ENCODE peak calls at places on chromosomes 2 and 18, in six cellular contexts. G is lung; N is SJSA1; X is neuronal stem cell; A is CD8-positive, alpha-beta T cell; Z is right lobe of liver. B is an unnamed sample.
A peak's percentile ranks its signal among the peaks of the same experiment; 100 is the strongest.

GRCh38 chr2:60844105-60844504 is 37.3 kb upstream of the REL start:
- DNase-seq in G (no peak), N (no peak), X (no peak), A (no peak), Z (no peak), B (no peak)

GRCh38 chr18:11042247-11042646 is 107.1 kb downstream of the PIEZO2 start:
- DNase-seq in G (peak; percentile 41), N (peak; percentile 17), X (no peak), A (no peak), Z (no peak), B (no peak)

GRCh38 chr2:100971221-100971620 is 30.9 kb upstream of the RPL31 start:
- DNase-seq in G (no peak), N (no peak), X (no peak), A (no peak), Z (no peak), B (no peak)

GRCh38 chr2:171531836-171532450 is 9.7 kb downstream of the CYBRD1 start:
- DNase-seq in G (no peak), N (no peak), X (no peak), A (no peak), Z (no peak), B (no peak)

GRCh38 chr2:179037807-179038206 is 12.1 kb downstream of the CCDC141 start:
- DNase-seq in G (no peak), N (no peak), X (no peak), A (no peak), Z (no peak), B (no peak)

GRCh38 chr2:20115902-20116301 is 64.5 kb upstream of the LAPTM4A start:
- DNase-seq in G (no peak), N (no peak), X (no peak), A (no peak), Z (no peak), B (no peak)

GRCh38 chr2:47422560-47422959 is 19.6 kb downstream of the MSH2 start:
- DNase-seq in G (no peak), N (peak; percentile 11), X (no peak), A (no peak), Z (no peak), B (no peak)

GRCh38 chr18:7908686-7909299 is 341.7 kb downstream of the PTPRM start:
- DNase-seq in G (no peak), N (no peak), X (no peak), A (no peak), Z (no peak), B (no peak)

GRCh38 chr2:105125428-105125827 is 87.6 kb downstream of the MRPS9 start:
- DNase-seq in G (no peak), N (no peak), X (no peak), A (no peak), Z (no peak), B (no peak)

GRCh38 chr18:49972535-49972934 is 159.2 kb upstream of the ACAA2 start:
- DNase-seq in G (no peak), N (no peak), X (no peak), A (no peak), Z (no peak), B (no peak)

GRCh38 chr18:63963610-63964256 is 6.1 kb upstream of the SERPINB8 start:
- DNase-seq in G (peak; percentile 51), N (peak; percentile 53), X (no peak), A (peak; percentile 53), Z (no peak), B (peak; percentile 24)

GRCh38 chr2:47501374-47502200 is 98.6 kb downstream of the MSH2 start:
- DNase-seq in G (no peak), N (peak; percentile 9), X (no peak), A (no peak), Z (no peak), B (no peak)

GRCh38 chr2:64873472-64873924 is 115.7 kb upstream of the SLC1A4 start:
- DNase-seq in G (peak; percentile 84), N (peak; percentile 74), X (peak; percentile 61), A (peak; percentile 83), Z (peak; percentile 82), B (peak; percentile 67)

GRCh38 chr2:95384854-95385569 is 17.5 kb upstream of the FAHD2A start:
- DNase-seq in G (no peak), N (no peak), X (no peak), A (no peak), Z (no peak), B (no peak)

GRCh38 chr2:55419514-55420243 is at the start of gene CCDC88A:
- DNase-seq in G (peak; percentile 96), N (peak; percentile 98), X (peak; percentile 98), A (peak; percentile 89), Z (peak; percentile 95), B (peak; percentile 87)

GRCh38 chr2:38750793-38751042 is 443 bp downstream of the SRSF7 start:
- DNase-seq in G (peak; percentile 67), N (no peak), X (no peak), A (peak; percentile 68), Z (peak; percentile 67), B (peak; percentile 67)

GRCh38 chr2:84338069-84338468 is 121.0 kb downstream of the SUCLG1 start:
- DNase-seq in G (no peak), N (peak; percentile 56), X (no peak), A (no peak), Z (no peak), B (no peak)

GRCh38 chr2:46010925-46011490 is 286.2 kb upstream of the EPAS1 start:
- DNase-seq in G (no peak), N (peak; percentile 55), X (no peak), A (no peak), Z (no peak), B (no peak)

GRCh38 chr2:240174496-240174895 is 34.0 kb upstream of the OTOS start:
- DNase-seq in G (no peak), N (no peak), X (no peak), A (no peak), Z (no peak), B (no peak)

GRCh38 chr2:120308038-120308910 is 37.7 kb upstream of the INHBB start:
- DNase-seq in G (no peak), N (no peak), X (no peak), A (no peak), Z (no peak), B (no peak)

DNA sequence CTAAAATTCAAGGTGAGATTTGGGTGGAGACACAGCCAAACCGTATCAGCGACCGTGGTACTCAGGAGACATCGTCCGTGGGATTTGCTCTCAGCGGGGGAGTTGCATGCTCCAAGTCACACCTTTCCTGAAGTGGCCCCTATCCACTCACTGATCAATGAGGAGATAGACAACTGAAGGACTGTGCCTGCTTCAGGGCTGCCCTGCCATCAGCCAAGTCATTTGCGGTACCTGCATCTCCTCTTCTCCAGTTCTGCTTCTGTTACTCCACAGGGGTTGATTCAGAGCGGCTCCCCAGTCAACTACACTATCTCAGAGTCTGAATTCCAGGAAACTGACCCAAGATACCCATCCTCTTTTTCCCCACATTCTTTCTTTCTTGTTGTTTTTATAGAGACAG is 184.1 kb downstream of the MREG start:
- DNase-seq in G (no peak), N (no peak), X (no peak), A (no peak), Z (no peak), B (no peak)
- H3K9me3 ChIP-seq in G (no peaks in the 10 kb centered on the region), N (no peaks in the 10 kb centered on the region), X (no peaks in the 10 kb centered on the region), A (no peaks in the 10 kb centered on the region), Z (no peaks in the 10 kb centered on the region), B (no peaks in the 10 kb centered on the region)

DNA sequence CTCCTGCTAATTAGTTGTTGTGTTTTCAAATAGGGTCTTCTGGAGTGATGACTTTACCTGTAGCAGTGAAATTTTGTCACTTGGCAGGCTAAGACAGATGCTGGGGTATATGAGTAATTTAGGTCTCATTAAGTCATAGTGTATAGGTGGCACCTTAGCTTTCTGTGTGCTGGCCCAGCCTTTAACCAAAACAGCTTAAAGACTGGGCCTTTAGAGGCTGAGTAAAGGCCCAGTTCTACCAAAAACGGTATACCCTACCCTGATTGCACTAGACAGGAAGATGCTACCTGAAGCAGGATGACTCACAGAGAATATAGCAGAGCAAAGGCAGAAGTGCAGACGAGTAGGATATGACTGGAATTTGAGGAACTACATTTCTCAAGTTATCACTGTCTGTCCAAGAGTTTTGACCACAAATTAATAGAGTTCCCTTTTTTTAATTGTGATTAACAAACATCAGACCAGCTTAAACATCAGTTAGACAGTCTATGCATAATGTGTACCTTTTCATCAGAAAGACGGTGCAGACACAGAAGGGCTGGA is 337.9 kb upstream of the SALL3 start:
- DNase-seq in G (no peak), N (no peak), X (no peak), A (no peak), Z (no peak), B (no peak)
- H3K9me3 ChIP-seq in G (peaks cover 4% of the 10 kb centered on the region), N (peaks cover 7% of the 10 kb centered on the region), X (no peaks in the 10 kb centered on the region), A (no peaks in the 10 kb centered on the region), Z (no peaks in the 10 kb centered on the region), B (no peaks in the 10 kb centered on the region)

GRCh38 chr2:169752752-169753151 is 19.1 kb downstream of the KLHL23 start:
- DNase-seq in G (no peak), N (no peak), X (no peak), A (no peak), Z (no peak), B (no peak)
- H3K9me3 ChIP-seq in G (no peaks in the 10 kb centered on the region), N (no peaks in the 10 kb centered on the region), X (peaks cover 12% of the 10 kb centered on the region), A (no peaks in the 10 kb centered on the region), Z (no peaks in the 10 kb centered on the region), B (no peaks in the 10 kb centered on the region)

GRCh38 chr2:132515010-132515409 is 98.4 kb downstream of the GPR39 start:
- DNase-seq in G (no peak), N (no peak), X (no peak), A (no peak), Z (no peak), B (no peak)
- H3K9me3 ChIP-seq in G (peaks cover 21% of the 10 kb centered on the region), N (no peaks in the 10 kb centered on the region), X (no peaks in the 10 kb centered on the region), A (no peaks in the 10 kb centered on the region), Z (no peaks in the 10 kb centered on the region), B (peaks cover 2% of the 10 kb centered on the region)

GRCh38 chr18:35282353-35282752 is 7.7 kb downstream of the ZSCAN30 start:
- DNase-seq in G (no peak), N (peak; percentile 84), X (no peak), A (no peak), Z (no peak), B (no peak)
- H3K9me3 ChIP-seq in G (peaks cover 7% of the 10 kb centered on the region), N (peaks cover 7% of the 10 kb centered on the region), X (peaks cover 26% of the 10 kb centered on the region), A (no peaks in the 10 kb centered on the region), Z (no peaks in the 10 kb centered on the region), B (no peaks in the 10 kb centered on the region)